ENCODE peak calls at places on chromosome 17, in six cellular contexts. V, I, G, T, H and M are unnamed samples.

GRCh38 chr17:20012137-20012536 is 3.0 kb downstream of the SPECC1 start:
- DNase-seq in V (no peak), H (no peak), T (no peak), I (no peak), G (no peak), M (no peak)

GRCh38 chr17:61338000-61338864 is 61.4 kb upstream of the TBX2 start:
- DNase-seq in I (no peak), H (no peak), V (peak), T (no peak), G (no peak), M (no peak)

GRCh38 chr17:7403043-7403901 is 625 bp downstream of the TMEM256 start:
- DNase-seq in T (no peak), I (no peak), V (peak), G (peak), H (peak), M (no peak)

GRCh38 chr17:42618442-42619150 is 9.1 kb downstream of the TUBG1 start:
- DNase-seq in I (no peak), T (no peak), V (peak), H (no peak), G (peak), M (no peak)

GRCh38 chr17:9696279-9697044 is 51.1 kb downstream of the USP43 start:
- DNase-seq in T (no peak), I (no peak), H (no peak), G (no peak), V (no peak), M (no peak)

GRCh38 chr17:413706-414440 is 61.3 kb upstream of the RPH3AL start:
- DNase-seq in T (no peak), G (no peak), I (no peak), H (no peak), V (no peak), M (no peak)

GRCh38 chr17:27977751-27978688 is 64.5 kb upstream of the NLK start:
- DNase-seq in V (no peak), G (no peak), H (no peak), I (no peak), T (no peak), M (no peak)

GRCh38 chr17:8654822-8655221 is 24.3 kb upstream of the MYH10 start:
- DNase-seq in V (no peak), I (no peak), G (no peak), T (no peak), H (no peak), M (no peak)

GRCh38 chr17:42255425-42255810 is 20.8 kb downstream of the STAT5B start:
- DNase-seq in H (no peak), T (no peak), G (no peak), I (no peak), V (no peak), M (no peak)

GRCh38 chr17:266219-266618 is 84.8 kb upstream of the DOC2B start:
- DNase-seq in V (no peak), I (no peak), H (no peak), G (peak), T (no peak), M (no peak)

GRCh38 chr17:214881-215331 is 33.5 kb upstream of the DOC2B start:
- DNase-seq in V (no peak), G (no peak), H (no peak), T (no peak), I (no peak), M (no peak)

GRCh38 chr17:60641126-60641525 is 36.5 kb upstream of the BCAS3 start:
- DNase-seq in T (no peak), G (no peak), H (no peak), I (no peak), V (no peak), M (no peak)

GRCh38 chr17:978110-979093 is 1.2 kb downstream of the NXN start:
- DNase-seq in G (no peak), T (no peak), I (no peak), H (no peak), V (no peak), M (no peak)

GRCh38 chr17:50944054-50944901 is 78.1 kb upstream of the TOB1 start:
- DNase-seq in I (peak), H (peak), V (peak), G (peak), T (no peak), M (peak)

GRCh38 chr17:7446669-7447068 is 1.8 kb downstream of the CHRNB1 start:
- DNase-seq in T (no peak), H (no peak), I (no peak), V (no peak), G (no peak), M (no peak)

GRCh38 chr17:17723354-17724261 is 42.4 kb downstream of the RAI1 start:
- DNase-seq in T (no peak), I (no peak), H (no peak), G (peak), V (no peak), M (peak)

GRCh38 chr17:66255112-66255511 is 25.9 kb upstream of the APOH start:
- DNase-seq in G (peak), H (no peak), T (peak), V (peak), I (no peak), M (no peak)

GRCh38 chr17:5582177-5582885 is 2.0 kb downstream of the NLRP1 start:
- DNase-seq in I (no peak), V (no peak), G (no peak), T (no peak), H (no peak), M (no peak)

GRCh38 chr17:20084621-20085282 is 75.6 kb downstream of the SPECC1 start:
- DNase-seq in I (no peak), T (no peak), H (no peak), V (no peak), G (peak), M (no peak)

GRCh38 chr17:44241104-44241503 is 21.6 kb upstream of the UBTF start:
- DNase-seq in G (no peak), V (no peak), H (no peak), I (no peak), T (no peak), M (no peak)

GRCh38 chr17:38616361-38616760 is 10.6 kb upstream of the SRCIN1 start:
- DNase-seq in T (no peak), G (no peak), V (no peak), H (no peak), I (no peak), M (peak)

GRCh38 chr17:77622627-77623026 is 335.9 kb upstream of the TNRC6C start:
- DNase-seq in H (no peak), G (no peak), T (no peak), V (peak), I (no peak), M (no peak)

GRCh38 chr17:6413073-6413472 is 21.8 kb downstream of the AIPL1 start:
- DNase-seq in G (no peak), I (no peak), V (peak), T (no peak), H (no peak), M (peak)

GRCh38 chr17:7703584-7704574 is 1.1 kb upstream of the EFNB3 start:
- DNase-seq in V (peak), I (peak), T (no peak), H (no peak), G (peak), M (no peak)

GRCh38 chr17:77861981-77862645 is 96.4 kb upstream of the TNRC6C start:
- DNase-seq in V (no peak), I (no peak), H (no peak), G (no peak), T (no peak), M (no peak)

GRCh38 chr17:45318561-45319230 is 1.9 kb upstream of the MAP3K14 start:
- DNase-seq in V (no peak), G (no peak), I (no peak), H (no peak), T (no peak), M (no peak)

GRCh38 chr17:78272181-78272913 is 40.9 kb downstream of the TMEM235 start:
- DNase-seq in T (peak), I (no peak), V (peak), G (peak), H (no peak), M (no peak)

GRCh38 chr17:77693301-77693700 is 265.2 kb upstream of the TNRC6C start:
- DNase-seq in V (no peak), G (peak), I (peak), T (no peak), H (no peak), M (no peak)

GRCh38 chr17:40486513-40487370 is 14.7 kb downstream of the TNS4 start:
- DNase-seq in T (peak), G (no peak), I (no peak), V (peak), H (no peak), M (no peak)

GRCh38 chr17:57879437-57880085 is 29.7 kb upstream of the MRPS23 start:
- DNase-seq in T (no peak), I (no peak), G (no peak), V (peak), H (no peak), M (no peak)

GRCh38 chr17:70787721-70788120 is 618.4 kb downstream of the KCNJ2 start:
- DNase-seq in V (no peak), H (no peak), I (no peak), T (no peak), G (no peak), M (no peak)

GRCh38 chr17:65956814-65957213 is 235.1 kb downstream of the CEP112 start:
- DNase-seq in I (no peak), V (no peak), T (no peak), H (no peak), G (no peak), M (no peak)

GRCh38 chr17:7208754-7209460 is 10.7 kb downstream of the DLG4 start:
- DNase-seq in V (no peak), I (no peak), H (no peak), G (no peak), T (no peak), M (no peak)

GRCh38 chr17:2347805-2348685 is 10.7 kb downstream of the SGSM2 start:
- DNase-seq in I (no peak), T (peak), G (peak), H (no peak), V (peak), M (peak)

GRCh38 chr17:64534187-64534586 is 27.4 kb downstream of the CEP95 start:
- DNase-seq in G (no peak), T (no peak), I (no peak), H (no peak), V (peak), M (no peak)

GRCh38 chr17:7045492-7046126 is 1.7 kb upstream of the SLC16A11 start:
- DNase-seq in T (peak), G (no peak), V (peak), I (no peak), H (no peak), M (no peak)

GRCh38 chr17:8223356-8224063 is 13.1 kb upstream of the AURKB start:
- DNase-seq in I (no peak), G (peak), V (peak), T (no peak), H (peak), M (no peak)

GRCh38 chr17:37752482-37752881 is 7.6 kb upstream of the HNF1B start:
- DNase-seq in G (no peak), V (peak), T (peak), H (no peak), I (no peak), M (no peak)

GRCh38 chr17:64236827-64237403 is 26.1 kb downstream of the TEX2 start:
- DNase-seq in I (no peak), H (no peak), V (peak), G (no peak), T (no peak), M (no peak)

DNA sequence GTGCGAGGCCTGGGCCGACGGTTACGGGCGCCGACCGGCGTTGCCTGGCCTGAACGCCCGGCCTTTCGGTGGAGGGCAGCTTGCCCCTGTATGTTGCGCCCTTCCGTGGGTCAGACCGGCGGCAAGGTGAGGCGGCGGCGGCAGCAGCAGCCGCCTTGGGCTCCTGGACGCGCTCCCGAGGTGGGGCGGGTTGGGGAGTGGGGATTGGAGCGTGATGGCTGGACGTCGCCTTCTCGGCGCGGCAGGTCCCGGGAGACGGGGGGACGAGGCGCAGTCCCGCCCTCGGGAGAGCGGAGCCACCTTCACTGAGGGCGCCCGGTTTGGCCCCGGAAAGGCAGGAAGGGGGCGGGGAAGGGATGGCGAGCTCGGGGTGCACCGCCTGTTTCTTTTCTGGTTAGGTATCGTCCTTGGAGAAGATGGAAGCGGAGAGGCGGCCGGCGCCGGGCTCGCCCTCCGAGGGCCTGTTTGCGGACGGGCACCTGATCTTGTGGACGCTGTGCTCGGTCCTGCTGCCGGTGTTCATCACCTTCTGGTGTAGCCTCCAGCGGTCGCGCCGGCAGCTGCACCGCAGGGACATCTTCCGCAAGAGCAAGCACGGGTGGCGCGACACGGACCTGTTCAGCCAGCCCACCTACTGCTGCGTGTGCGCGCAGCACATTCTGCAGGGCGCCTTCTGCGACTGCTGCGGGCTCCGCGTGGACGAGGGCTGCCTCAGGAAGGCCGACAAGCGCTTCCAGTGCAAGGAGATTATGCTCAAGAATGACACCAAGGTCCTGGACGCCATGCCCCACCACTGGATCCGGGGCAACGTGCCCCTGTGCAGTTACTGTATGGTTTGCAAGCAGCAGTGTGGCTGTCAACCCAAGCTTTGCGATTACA is 668 bp downstream of the DGKE start:
- DNase-seq in I (no peak), V (peak), H (peak), T (no peak), G (peak), M (no peak)
- TF ChIP-seq CTCF in I (no peak), V (no peak), H (no peak), T (peak), G (peak), M (no peak)

GRCh38 chr17:76271669-76272540 is 6.8 kb downstream of the UBALD2 start:
- DNase-seq in T (no peak), I (no peak), G (no peak), H (no peak), V (no peak), M (no peak)
- TF ChIP-seq CTCF in T (no peak), I (no peak), G (no peak), H (no peak), V (no peak), M (no peak)

GRCh38 chr17:79925242-79925957 is 86.2 kb upstream of the CBX4 start:
- DNase-seq in I (no peak), H (no peak), G (peak), V (peak), T (no peak), M (no peak)

GRCh38 chr17:79926002-79926307 is 86.7 kb upstream of the CBX4 start:
- DNase-seq in T (no peak), H (no peak), V (no peak), G (no peak), I (no peak), M (no peak)

GRCh38 chr17:79923974-79924638 is 84.9 kb upstream of the CBX4 start:
- DNase-seq in H (no peak), I (no peak), T (no peak), G (no peak), V (peak), M (no peak)

GRCh38 chr17:79922798-79923197 is 83.6 kb upstream of the CBX4 start:
- DNase-seq in H (no peak), I (no peak), G (no peak), T (no peak), V (no peak), M (no peak)

DNA sequence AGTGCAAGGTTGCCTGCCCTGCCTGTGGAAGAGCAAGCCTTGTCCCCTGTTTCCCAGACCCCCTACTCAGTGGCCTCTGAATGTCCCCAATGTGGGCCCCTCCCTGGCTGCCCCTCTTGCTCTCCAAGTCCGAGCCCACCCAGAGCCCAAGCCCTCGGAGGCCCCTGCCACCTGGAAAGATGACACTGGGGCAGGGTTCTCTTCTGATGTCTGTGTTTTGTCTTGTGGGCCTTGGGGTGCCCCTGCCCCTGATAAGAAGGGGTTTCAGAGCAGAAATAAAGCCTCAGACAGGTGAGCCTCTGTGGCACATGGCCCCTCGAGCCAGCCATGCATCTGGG is 85.4 kb upstream of the CBX4 start:
- DNase-seq in T (no peak), V (no peak), H (no peak), I (no peak), G (no peak), M (no peak)
- TF ChIP-seq CTCF in T (no peak), V (no peak), H (no peak), I (peak), G (no peak), M (no peak)

GRCh38 chr17:48663134-48663924 is 37.2 kb upstream of the HOXB9 start:
- DNase-seq in H (no peak), G (no peak), T (no peak), I (no peak), V (no peak), M (no peak)
- TF ChIP-seq CTCF in H (no peak), G (no peak), T (no peak), I (no peak), V (no peak), M (peak)

DNA sequence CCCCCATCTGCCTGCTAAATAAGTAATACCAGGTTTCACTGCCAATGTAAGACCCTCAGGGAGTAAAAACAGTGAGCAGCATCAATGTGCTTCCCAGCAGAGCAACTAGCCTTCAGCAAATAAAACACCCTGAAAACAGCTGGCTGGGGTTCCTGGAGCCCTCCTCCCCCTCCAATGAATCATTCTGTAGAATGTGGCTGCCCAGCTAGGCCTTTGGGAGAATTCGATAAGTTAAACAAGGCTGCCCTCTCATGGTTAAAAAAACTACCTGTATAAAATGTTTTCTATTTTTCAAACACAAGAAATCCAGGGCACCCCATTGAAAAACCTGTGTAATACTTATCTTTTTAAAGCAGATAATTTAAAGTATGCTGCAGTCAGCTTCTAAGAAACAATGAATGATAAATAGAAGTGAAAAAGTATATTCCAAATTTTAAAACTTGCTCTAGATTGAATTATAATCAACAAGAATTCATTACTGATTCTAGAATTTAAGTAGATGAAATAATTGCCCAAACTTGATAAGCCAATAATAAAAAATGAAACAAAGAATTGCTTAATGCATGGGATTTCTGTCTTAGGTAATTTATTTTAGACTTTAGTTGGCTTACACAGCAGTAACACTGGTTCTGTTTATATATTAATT is 9.4 kb upstream of the TOM1L1 start:
- DNase-seq in V (peak), I (no peak), T (no peak), H (no peak), G (peak), M (no peak)
- TF ChIP-seq CTCF in V (peak), I (no peak), T (peak), H (no peak), G (peak), M (peak)

DNA sequence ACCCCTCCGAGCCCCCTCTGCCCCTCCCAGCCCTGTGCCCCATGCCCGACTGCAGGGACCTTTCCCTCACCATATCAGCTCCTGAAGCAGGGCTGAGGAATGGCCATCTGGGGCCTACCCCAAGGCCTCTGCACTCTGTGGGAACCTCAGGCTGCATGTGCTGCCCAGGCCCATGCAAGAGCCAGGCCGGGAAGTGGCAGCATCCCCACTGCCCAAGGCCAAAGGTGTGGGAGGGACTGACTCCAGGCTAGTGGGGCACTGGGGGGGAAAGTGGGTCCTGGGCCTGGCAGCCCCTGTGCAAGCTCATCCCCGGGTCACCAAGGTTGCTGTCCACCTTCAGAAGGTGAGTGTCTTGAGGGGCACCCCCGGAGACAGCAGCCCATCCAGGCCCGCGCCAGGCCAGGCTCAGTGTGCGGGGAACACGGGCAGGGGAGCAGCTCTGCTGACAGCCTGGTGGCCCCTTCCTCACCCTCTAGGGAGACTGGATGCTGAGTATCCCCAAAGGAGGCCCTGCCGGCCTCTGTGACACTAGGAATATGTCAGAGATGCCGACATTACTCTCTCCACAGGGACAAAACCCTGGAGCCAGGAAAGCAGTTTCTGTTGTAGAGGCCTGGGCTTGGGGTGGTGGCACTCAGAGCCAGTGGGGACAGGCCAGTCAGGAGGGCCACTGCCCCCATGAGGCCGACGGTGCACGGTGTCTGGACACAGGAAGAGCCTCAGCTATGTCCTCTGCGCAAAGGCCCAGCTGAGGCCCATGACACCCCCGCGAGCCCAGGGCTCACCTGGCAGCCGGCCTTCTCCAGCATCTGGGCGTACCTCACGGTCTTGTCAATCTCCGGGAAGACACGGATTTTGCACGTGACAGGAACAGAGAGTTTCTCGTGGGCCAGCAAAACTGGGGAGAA is 3.3 kb downstream of the DUS1L start:
- DNase-seq in V (no peak), G (no peak), H (no peak), I (no peak), T (no peak), M (no peak)
- TF ChIP-seq CTCF in V (no peak), G (no peak), H (no peak), I (no peak), T (no peak), M (no peak)

DNA sequence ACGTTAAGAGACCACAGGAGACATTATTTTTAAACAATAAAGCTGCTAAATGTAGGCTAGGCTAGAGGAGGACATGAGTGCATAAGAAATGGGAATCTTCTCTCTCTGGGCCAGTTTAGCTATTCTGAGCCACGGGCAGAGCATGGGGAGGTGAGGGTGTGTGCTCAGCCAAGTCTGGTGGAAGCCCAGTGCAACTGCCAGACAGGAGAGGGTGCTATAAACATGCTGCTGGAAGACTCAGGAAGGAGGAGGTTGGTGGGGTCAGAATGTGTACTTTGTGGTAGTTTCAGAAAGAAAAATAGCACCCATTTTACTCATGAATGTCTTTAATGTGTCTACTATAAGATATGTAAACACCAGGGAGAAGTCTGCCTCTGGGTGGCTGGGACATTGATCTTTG is 5.9 kb upstream of the SDK2 start:
- DNase-seq in V (peak), T (no peak), G (peak), I (peak), H (no peak), M (no peak)
- TF ChIP-seq CTCF in V (peak), T (no peak), G (peak), I (no peak), H (no peak), M (peak)